ENCODE peak calls at places on chromosomes 2 and 18, in ten cellular contexts. One of them, this sample, is unnamed.

GRCh38 chr2:134912406-134912805 is 6.2 kb upstream of the CCNT2 start:
- DNase-seq in right atrium auricular region: no peak
- DNase-seq in IMR-90: peak; percentile 65
- DNase-seq in breast epithelium: no peak
- DNase-seq in stomach: no peak
- DNase-seq in astrocyte of the spinal cord: peak; percentile 69
- DNase-seq in body of pancreas: no peak
- DNase-seq in cardiac muscle cell: peak; percentile 15
- DNase-seq in adrenal gland: no peak
- DNase-seq in epithelial cell of esophagus: peak; percentile 61
- DNase-seq in this sample: no peak

GRCh38 chr2:138744709-138745108 is 35.5 kb downstream of the NXPH2 start:
- DNase-seq in right atrium auricular region: no peak
- DNase-seq in IMR-90: no peak
- DNase-seq in breast epithelium: no peak
- DNase-seq in stomach: no peak
- DNase-seq in astrocyte of the spinal cord: no peak
- DNase-seq in body of pancreas: no peak
- DNase-seq in cardiac muscle cell: no peak
- DNase-seq in adrenal gland: no peak
- DNase-seq in epithelial cell of esophagus: no peak
- DNase-seq in this sample: no peak

GRCh38 chr2:121217627-121218026 is 67.4 kb downstream of the TFCP2L1 start:
- DNase-seq in right atrium auricular region: no peak
- DNase-seq in IMR-90: no peak
- DNase-seq in breast epithelium: no peak
- DNase-seq in stomach: no peak
- DNase-seq in astrocyte of the spinal cord: no peak
- DNase-seq in body of pancreas: no peak
- DNase-seq in cardiac muscle cell: no peak
- DNase-seq in adrenal gland: no peak
- DNase-seq in epithelial cell of esophagus: no peak
- DNase-seq in this sample: no peak

GRCh38 chr2:19933351-19933981 is 31.7 kb upstream of the TTC32 start:
- DNase-seq in right atrium auricular region: no peak
- DNase-seq in IMR-90: peak; percentile 64
- DNase-seq in breast epithelium: no peak
- DNase-seq in stomach: no peak
- DNase-seq in astrocyte of the spinal cord: peak; percentile 72
- DNase-seq in body of pancreas: no peak
- DNase-seq in cardiac muscle cell: peak; percentile 80
- DNase-seq in adrenal gland: no peak
- DNase-seq in epithelial cell of esophagus: peak; percentile 83
- DNase-seq in this sample: peak; percentile 10

GRCh38 chr2:219627105-219628100 is at the start of gene SLC4A3:
- DNase-seq in right atrium auricular region: no peak
- DNase-seq in IMR-90: peak; percentile 19
- DNase-seq in breast epithelium: no peak
- DNase-seq in stomach: peak; percentile 31
- DNase-seq in astrocyte of the spinal cord: no peak
- DNase-seq in body of pancreas: no peak
- DNase-seq in cardiac muscle cell: peak; percentile 47
- DNase-seq in adrenal gland: no peak
- DNase-seq in epithelial cell of esophagus: peak; percentile 46
- DNase-seq in this sample: no peak

GRCh38 chr2:240559271-240559670 is 886 bp upstream of the DUSP28 start:
- DNase-seq in right atrium auricular region: peak; percentile 44
- DNase-seq in IMR-90: no peak
- DNase-seq in breast epithelium: peak; percentile 5
- DNase-seq in stomach: no peak
- DNase-seq in astrocyte of the spinal cord: no peak
- DNase-seq in body of pancreas: no peak
- DNase-seq in cardiac muscle cell: no peak
- DNase-seq in adrenal gland: peak; percentile 27
- DNase-seq in epithelial cell of esophagus: no peak
- DNase-seq in this sample: no peak

GRCh38 chr2:44945676-44946427 is 4.3 kb downstream of the SIX3 start:
- DNase-seq in right atrium auricular region: no peak
- DNase-seq in IMR-90: no peak
- DNase-seq in breast epithelium: no peak
- DNase-seq in stomach: no peak
- DNase-seq in astrocyte of the spinal cord: no peak
- DNase-seq in body of pancreas: no peak
- DNase-seq in cardiac muscle cell: no peak
- DNase-seq in adrenal gland: no peak
- DNase-seq in epithelial cell of esophagus: no peak
- DNase-seq in this sample: no peak

GRCh38 chr2:150090031-150090430 is 397.4 kb downstream of the RND3 start:
- DNase-seq in right atrium auricular region: no peak
- DNase-seq in IMR-90: no peak
- DNase-seq in breast epithelium: no peak
- DNase-seq in stomach: no peak
- DNase-seq in astrocyte of the spinal cord: no peak
- DNase-seq in body of pancreas: no peak
- DNase-seq in cardiac muscle cell: no peak
- DNase-seq in adrenal gland: no peak
- DNase-seq in epithelial cell of esophagus: no peak
- DNase-seq in this sample: no peak

GRCh38 chr18:74742573-74742972 is 144.9 kb downstream of the ZNF407 start:
- DNase-seq in right atrium auricular region: no peak
- DNase-seq in IMR-90: peak; percentile 56
- DNase-seq in breast epithelium: no peak
- DNase-seq in stomach: no peak
- DNase-seq in astrocyte of the spinal cord: peak; percentile 19
- DNase-seq in body of pancreas: no peak
- DNase-seq in cardiac muscle cell: no peak
- DNase-seq in adrenal gland: no peak
- DNase-seq in epithelial cell of esophagus: no peak
- DNase-seq in this sample: no peak

GRCh38 chr18:74745658-74746403 is 148.2 kb downstream of the ZNF407 start:
- DNase-seq in right atrium auricular region: no peak
- DNase-seq in IMR-90: peak; percentile 86
- DNase-seq in breast epithelium: no peak
- DNase-seq in stomach: no peak
- DNase-seq in astrocyte of the spinal cord: peak; percentile 63
- DNase-seq in body of pancreas: no peak
- DNase-seq in cardiac muscle cell: peak; percentile 45
- DNase-seq in adrenal gland: no peak
- DNase-seq in epithelial cell of esophagus: peak; percentile 88
- DNase-seq in this sample: no peak

GRCh38 chr18:74734013-74734444 is 136.4 kb downstream of the ZNF407 start:
- DNase-seq in right atrium auricular region: no peak
- DNase-seq in IMR-90: no peak
- DNase-seq in breast epithelium: no peak
- DNase-seq in stomach: no peak
- DNase-seq in astrocyte of the spinal cord: no peak
- DNase-seq in body of pancreas: no peak
- DNase-seq in cardiac muscle cell: no peak
- DNase-seq in adrenal gland: no peak
- DNase-seq in epithelial cell of esophagus: no peak
- DNase-seq in this sample: no peak

DNA sequence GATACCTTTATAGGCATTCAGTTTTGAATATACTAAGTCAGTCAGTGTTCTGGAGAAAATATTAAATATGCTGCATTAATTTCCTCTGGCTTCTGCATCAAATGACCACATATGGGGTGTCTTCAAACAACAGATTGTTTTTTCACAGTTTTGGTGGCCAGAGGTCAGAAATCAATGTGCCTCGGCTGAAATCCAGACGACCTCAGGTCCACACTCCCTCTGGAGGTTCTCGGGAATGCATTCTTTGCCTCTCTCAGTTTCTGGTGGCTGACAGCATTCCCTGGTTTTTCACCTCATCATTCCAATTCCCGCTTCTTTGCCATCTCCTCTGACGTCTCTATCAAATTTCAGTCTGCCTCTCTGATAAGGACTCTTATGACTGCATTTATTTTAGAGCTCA is 142.3 kb downstream of the ZNF407 start:
- DNase-seq in right atrium auricular region: no peak
- DNase-seq in IMR-90: no peak
- DNase-seq in breast epithelium: no peak
- DNase-seq in stomach: no peak
- DNase-seq in astrocyte of the spinal cord: no peak
- DNase-seq in body of pancreas: no peak
- DNase-seq in cardiac muscle cell: no peak
- DNase-seq in adrenal gland: no peak
- DNase-seq in epithelial cell of esophagus: no peak
- DNase-seq in this sample: no peak
- TF ChIP-seq CTCF in right atrium auricular region: no peak
- TF ChIP-seq CTCF in IMR-90: no peak
- TF ChIP-seq CTCF in breast epithelium: no peak
- TF ChIP-seq CTCF in stomach: no peak
- TF ChIP-seq CTCF in astrocyte of the spinal cord: no peak
- TF ChIP-seq CTCF in body of pancreas: no peak
- TF ChIP-seq CTCF in cardiac muscle cell: no peak
- TF ChIP-seq CTCF in adrenal gland: no peak
- TF ChIP-seq CTCF in epithelial cell of esophagus: no peak
- TF ChIP-seq CTCF in this sample: no peak

GRCh38 chr2:65381607-65382032 is 50.8 kb downstream of the SPRED2 start:
- DNase-seq in right atrium auricular region: no peak
- DNase-seq in IMR-90: no peak
- DNase-seq in breast epithelium: no peak
- DNase-seq in stomach: no peak
- DNase-seq in astrocyte of the spinal cord: no peak
- DNase-seq in body of pancreas: no peak
- DNase-seq in cardiac muscle cell: no peak
- DNase-seq in adrenal gland: no peak
- DNase-seq in epithelial cell of esophagus: no peak
- DNase-seq in this sample: no peak
- H3K4me3 ChIP-seq in right atrium auricular region: no peak overlapping the region
- H3K4me3 ChIP-seq in IMR-90: no peak overlapping the region
- H3K4me3 ChIP-seq in breast epithelium: no peak overlapping the region
- H3K4me3 ChIP-seq in stomach: no peak overlapping the region
- H3K4me3 ChIP-seq in astrocyte of the spinal cord: no peak overlapping the region
- H3K4me3 ChIP-seq in body of pancreas: no peak overlapping the region
- H3K4me3 ChIP-seq in cardiac muscle cell: no peak overlapping the region
- H3K4me3 ChIP-seq in adrenal gland: no peak overlapping the region
- H3K4me3 ChIP-seq in epithelial cell of esophagus: no peak overlapping the region
- H3K4me3 ChIP-seq in this sample: no peak overlapping the region

GRCh38 chr18:50573679-50574078 is 13.8 kb downstream of the MAPK4 start:
- DNase-seq in right atrium auricular region: no peak
- DNase-seq in IMR-90: no peak
- DNase-seq in breast epithelium: no peak
- DNase-seq in stomach: no peak
- DNase-seq in astrocyte of the spinal cord: no peak
- DNase-seq in body of pancreas: no peak
- DNase-seq in cardiac muscle cell: no peak
- DNase-seq in adrenal gland: no peak
- DNase-seq in epithelial cell of esophagus: peak; percentile 13
- DNase-seq in this sample: no peak
- TF ChIP-seq CTCF in right atrium auricular region: no peak
- TF ChIP-seq CTCF in IMR-90: no peak
- TF ChIP-seq CTCF in breast epithelium: no peak
- TF ChIP-seq CTCF in stomach: no peak
- TF ChIP-seq CTCF in astrocyte of the spinal cord: no peak
- TF ChIP-seq CTCF in body of pancreas: no peak
- TF ChIP-seq CTCF in cardiac muscle cell: peak; percentile 26
- TF ChIP-seq CTCF in adrenal gland: no peak
- TF ChIP-seq CTCF in epithelial cell of esophagus: peak; percentile 10
- TF ChIP-seq CTCF in this sample: no peak

GRCh38 chr2:17830053-17831034 is 14.1 kb downstream of the MSGN1 start:
- DNase-seq in right atrium auricular region: peak; percentile 67
- DNase-seq in IMR-90: peak; percentile 65
- DNase-seq in breast epithelium: no peak
- DNase-seq in stomach: peak; percentile 58
- DNase-seq in astrocyte of the spinal cord: peak; percentile 74
- DNase-seq in body of pancreas: peak; percentile 67
- DNase-seq in cardiac muscle cell: peak; percentile 87
- DNase-seq in adrenal gland: peak; percentile 62
- DNase-seq in epithelial cell of esophagus: peak; percentile 85
- DNase-seq in this sample: peak; percentile 9
- H3K4me3 ChIP-seq in right atrium auricular region: peak overlapping the region; percentile 25
- H3K4me3 ChIP-seq in IMR-90: peak overlapping the region; percentile 14
- H3K4me3 ChIP-seq in breast epithelium: peak overlapping the region; percentile 46
- H3K4me3 ChIP-seq in stomach: peak overlapping the region; percentile 28
- H3K4me3 ChIP-seq in astrocyte of the spinal cord: peak overlapping the region; percentile 12
- H3K4me3 ChIP-seq in body of pancreas: no peak overlapping the region
- H3K4me3 ChIP-seq in cardiac muscle cell: no peak overlapping the region
- H3K4me3 ChIP-seq in adrenal gland: no peak overlapping the region
- H3K4me3 ChIP-seq in epithelial cell of esophagus: peak overlapping the region; percentile 17
- H3K4me3 ChIP-seq in this sample: peak overlapping the region; percentile 32

GRCh38 chr18:814300-815084 is 2.5 kb upstream of the YES1 start:
- DNase-seq in right atrium auricular region: no peak
- DNase-seq in IMR-90: no peak
- DNase-seq in breast epithelium: no peak
- DNase-seq in stomach: no peak
- DNase-seq in astrocyte of the spinal cord: no peak
- DNase-seq in body of pancreas: no peak
- DNase-seq in cardiac muscle cell: no peak
- DNase-seq in adrenal gland: no peak
- DNase-seq in epithelial cell of esophagus: no peak
- DNase-seq in this sample: no peak
- TF ChIP-seq CTCF in right atrium auricular region: no peak
- TF ChIP-seq CTCF in IMR-90: no peak
- TF ChIP-seq CTCF in breast epithelium: no peak
- TF ChIP-seq CTCF in stomach: no peak
- TF ChIP-seq CTCF in astrocyte of the spinal cord: no peak
- TF ChIP-seq CTCF in body of pancreas: no peak
- TF ChIP-seq CTCF in cardiac muscle cell: no peak
- TF ChIP-seq CTCF in adrenal gland: no peak
- TF ChIP-seq CTCF in epithelial cell of esophagus: no peak
- TF ChIP-seq CTCF in this sample: no peak

DNA sequence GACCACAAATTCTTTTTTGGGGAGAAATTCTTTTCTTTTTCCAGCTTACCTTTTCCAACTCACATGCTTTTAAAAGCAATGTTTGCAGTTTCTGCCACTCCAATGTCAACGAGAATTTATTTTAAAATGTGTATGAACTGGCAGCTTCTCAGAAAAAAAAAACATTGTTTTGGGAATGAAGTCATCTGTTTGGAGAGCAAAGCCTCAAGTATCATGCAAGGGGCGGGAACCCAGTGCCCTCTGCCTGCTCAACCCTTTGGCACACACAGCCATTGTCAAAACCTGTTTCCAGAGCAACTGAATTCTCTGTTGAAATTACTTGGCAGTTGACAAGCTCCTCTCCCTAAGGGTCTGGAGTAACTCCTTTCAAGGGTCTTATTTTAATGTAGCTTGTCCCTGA is 128.5 kb downstream of the QPCT start:
- DNase-seq in right atrium auricular region: no peak
- DNase-seq in IMR-90: peak; percentile 81
- DNase-seq in breast epithelium: no peak
- DNase-seq in stomach: no peak
- DNase-seq in astrocyte of the spinal cord: peak; percentile 64
- DNase-seq in body of pancreas: no peak
- DNase-seq in cardiac muscle cell: peak; percentile 29
- DNase-seq in adrenal gland: no peak
- DNase-seq in epithelial cell of esophagus: peak; percentile 83
- DNase-seq in this sample: no peak
- H3K4me3 ChIP-seq in right atrium auricular region: no peak overlapping the region
- H3K4me3 ChIP-seq in IMR-90: no peak overlapping the region
- H3K4me3 ChIP-seq in breast epithelium: no peak overlapping the region
- H3K4me3 ChIP-seq in stomach: no peak overlapping the region
- H3K4me3 ChIP-seq in astrocyte of the spinal cord: no peak overlapping the region
- H3K4me3 ChIP-seq in body of pancreas: no peak overlapping the region
- H3K4me3 ChIP-seq in cardiac muscle cell: no peak overlapping the region
- H3K4me3 ChIP-seq in adrenal gland: no peak overlapping the region
- H3K4me3 ChIP-seq in epithelial cell of esophagus: no peak overlapping the region
- H3K4me3 ChIP-seq in this sample: no peak overlapping the region

This sample was measured in AG04449.